ENCODE peak calls at places on chromosomes 5 and 9, in four cellular contexts. A, B, Y and Z are unnamed samples.

GRCh38 chr9:95696701-95697100 is 178.8 kb upstream of the ERCC6L2 start:
- DNase-seq in A (peak), B (no peak), Y (no peak), Z (no peak)

GRCh38 chr9:110125207-110125751 is 82.7 kb downstream of the C9orf152 start:
- DNase-seq in B (peak), A (peak), Y (no peak), Z (no peak)

GRCh38 chr9:7259544-7260241 is 501.9 kb downstream of the KDM4C start:
- DNase-seq in A (no peak), B (no peak), Y (no peak), Z (no peak)

GRCh38 chr5:78801413-78801812 is 152.8 kb upstream of the LHFPL2 start:
- DNase-seq in Y (no peak), A (no peak), B (no peak), Z (no peak)

GRCh38 chr9:86975571-86975970 is 28.3 kb upstream of the GAS1 start:
- DNase-seq in A (no peak), Y (no peak), B (no peak), Z (no peak)

GRCh38 chr5:96036301-96036700 is 74.7 kb upstream of the ELL2 start:
- DNase-seq in Y (no peak), B (no peak), A (no peak), Z (no peak)

GRCh38 chr5:34452170-34452828 is 203.8 kb upstream of the RAI14 start:
- DNase-seq in A (no peak), B (no peak), Y (no peak), Z (no peak)

GRCh38 chr9:76007935-76008334 is 117.5 kb downstream of the PCSK5 start:
- DNase-seq in A (no peak), Y (no peak), B (no peak), Z (no peak)

GRCh38 chr5:177539411-177539810 is 15.0 kb downstream of the FAM193B start:
- DNase-seq in Y (no peak), A (no peak), B (no peak), Z (no peak)

GRCh38 chr5:175872287-175873089 is 1.1 kb downstream of the CPLX2 start:
- DNase-seq in B (peak), A (peak), Y (no peak), Z (no peak)

GRCh38 chr5:56527174-56527573 is 288.2 kb upstream of the MAP3K1 start:
- DNase-seq in A (no peak), B (no peak), Y (no peak), Z (no peak)

GRCh38 chr9:93204470-93205043 is 20.6 kb downstream of the WNK2 start:
- DNase-seq in A (no peak), Y (no peak), B (no peak), Z (no peak)

GRCh38 chr9:74824654-74825053 is 63.1 kb downstream of the TRPM6 start:
- DNase-seq in B (no peak), A (no peak), Y (no peak), Z (no peak)

GRCh38 chr5:158060216-158060615 is 201.3 kb upstream of the CLINT1 start:
- DNase-seq in A (no peak), Y (no peak), B (no peak), Z (no peak)

GRCh38 chr5:172854451-172854871 is 20.4 kb downstream of the ERGIC1 start:
- DNase-seq in A (no peak), Y (no peak), B (no peak), Z (no peak)

GRCh38 chr5:172857982-172858381 is 23.9 kb downstream of the ERGIC1 start:
- DNase-seq in A (no peak), B (no peak), Y (no peak), Z (no peak)

GRCh38 chr5:172854958-172855357 is 20.9 kb downstream of the ERGIC1 start:
- DNase-seq in B (no peak), A (no peak), Y (no peak), Z (no peak)

GRCh38 chr5:172856336-172856735 is 22.3 kb downstream of the ERGIC1 start:
- DNase-seq in Y (no peak), A (no peak), B (no peak), Z (no peak)

GRCh38 chr5:172855597-172856292 is 21.7 kb downstream of the ERGIC1 start:
- DNase-seq in B (no peak), A (no peak), Y (no peak), Z (no peak)
- TF ChIP-seq POLR2A in B (no peak), A (no peak), Y (no peak), Z (no peak)

GRCh38 chr9:34650816-34651215 is 1.2 kb upstream of the IL11RA start:
- DNase-seq in A (no peak), B (no peak), Y (no peak), Z (no peak)

GRCh38 chr9:34653131-34653530 is 1.1 kb downstream of the IL11RA start:
- DNase-seq in Y (no peak), B (no peak), A (no peak), Z (no peak)

GRCh38 chr9:34652608-34653007 is 623 bp downstream of the IL11RA start:
- DNase-seq in A (no peak), B (no peak), Y (no peak), Z (no peak)

GRCh38 chr9:34651876-34652602 is at the start of gene IL11RA:
- DNase-seq in A (peak), Y (no peak), B (peak), Z (no peak)

DNA sequence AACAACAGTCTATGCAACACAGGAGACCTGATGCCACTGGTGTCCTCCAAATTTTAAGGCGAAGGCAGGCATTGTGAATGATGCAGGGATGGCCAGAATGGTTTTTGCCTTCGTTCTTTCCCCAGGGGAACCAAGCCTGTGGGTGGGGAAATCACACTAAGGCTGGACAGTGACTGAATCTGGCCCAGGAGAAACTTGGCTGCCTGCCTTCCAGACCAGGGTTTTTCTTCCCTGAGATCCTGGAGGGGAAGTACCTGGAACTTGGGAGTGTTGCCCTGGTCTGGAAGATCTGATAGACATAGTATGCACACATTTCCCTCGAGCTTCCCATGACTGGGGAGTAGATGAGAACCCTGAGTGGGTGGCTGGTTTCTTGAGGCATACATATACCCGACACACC is 699 bp upstream of the IL11RA start:
- DNase-seq in B (no peak), A (no peak), Y (no peak), Z (no peak)
- TF ChIP-seq TAF1 in B (no peak), A (no peak), Y (no peak), Z (no peak)

GRCh38 chr9:105307731-105308130 is 63.3 kb downstream of the SLC44A1 start:
- DNase-seq in B (no peak), A (no peak), Y (no peak), Z (no peak)

GRCh38 chr9:105311317-105311716 is 66.9 kb downstream of the SLC44A1 start:
- DNase-seq in B (no peak), Y (no peak), A (no peak), Z (no peak)

GRCh38 chr9:105309531-105309931 is 65.1 kb downstream of the SLC44A1 start:
- DNase-seq in A (no peak), B (no peak), Y (no peak), Z (no peak)

GRCh38 chr9:105306533-105307140 is 62.2 kb downstream of the SLC44A1 start:
- DNase-seq in A (no peak), B (no peak), Y (no peak), Z (no peak)

DNA sequence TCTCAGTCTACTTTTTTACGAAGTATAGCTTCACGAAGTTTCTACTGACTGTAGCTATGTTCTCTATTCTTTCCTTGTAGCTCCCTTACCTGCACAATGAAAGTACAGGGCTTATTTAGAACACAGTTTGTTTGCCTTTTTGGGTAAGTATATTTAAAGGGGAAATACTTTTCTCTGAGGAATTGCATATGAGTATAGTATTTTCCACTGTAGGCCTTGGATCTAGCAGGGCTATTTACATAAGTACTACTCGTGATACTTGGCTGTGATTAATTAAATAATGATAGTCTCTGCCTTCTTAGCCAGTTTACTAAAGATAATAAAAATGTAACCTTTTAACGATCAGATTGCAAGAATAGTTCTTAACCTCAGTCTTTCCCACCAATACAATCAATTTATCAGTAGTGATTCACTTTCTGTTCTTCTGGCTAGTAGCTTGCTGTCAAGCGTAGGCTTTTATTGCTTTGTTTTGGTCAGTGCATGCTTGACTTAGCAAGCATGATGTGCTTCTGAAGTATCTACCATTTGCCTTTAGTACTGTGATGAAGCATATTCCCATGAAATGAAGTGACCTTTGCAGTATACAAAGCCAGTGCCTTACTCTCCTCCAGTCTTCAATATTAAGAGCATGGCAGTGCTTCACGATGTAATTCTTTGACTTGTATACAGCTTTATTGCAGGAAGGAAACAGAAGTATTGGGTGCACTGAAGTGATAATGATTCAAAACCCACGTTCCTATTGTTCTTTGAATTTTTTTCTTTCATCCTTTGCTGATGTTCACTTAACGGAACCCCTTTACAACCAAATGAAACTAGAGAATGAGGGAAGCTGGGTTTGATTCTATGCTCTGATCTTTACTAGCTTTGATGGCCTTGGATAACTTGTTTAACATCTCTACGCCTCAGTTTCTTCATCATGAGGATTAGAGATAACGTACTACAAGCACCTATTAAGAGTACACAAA is 64.3 kb downstream of the SLC44A1 start:
- DNase-seq in Y (no peak), A (no peak), B (no peak), Z (no peak)
- TF ChIP-seq POLR2A in Y (no peak), A (no peak), B (no peak), Z (no peak)

GRCh38 chr5:43854697-43855292 is 251.8 kb downstream of the NNT start:
- DNase-seq in A (no peak), Y (no peak), B (no peak), Z (no peak)
- TF ChIP-seq TAF1 in A (no peak), Y (no peak), B (no peak), Z (no peak)

GRCh38 chr9:91160181-91160580 is 201.5 kb downstream of the AUH start:
- DNase-seq in Y (no peak), B (no peak), A (no peak), Z (no peak)

GRCh38 chr9:91158946-91159345 is 202.8 kb downstream of the AUH start:
- DNase-seq in B (no peak), A (no peak), Y (no peak), Z (no peak)

GRCh38 chr9:91157891-91158660 is 203.6 kb downstream of the AUH start:
- DNase-seq in A (no peak), Y (no peak), B (no peak), Z (no peak)

GRCh38 chr9:91160599-91161464 is 200.9 kb downstream of the AUH start:
- DNase-seq in A (no peak), Y (no peak), B (no peak), Z (no peak)

GRCh38 chr9:91159664-91160121 is 202.0 kb downstream of the AUH start:
- DNase-seq in Y (no peak), A (no peak), B (peak), Z (no peak)
- TF ChIP-seq POLR2A in Y (no peak), A (no peak), B (no peak), Z (no peak)

GRCh38 chr5:1104327-1105006 is 7.4 kb downstream of the SLC12A7 start:
- DNase-seq in Y (no peak), A (no peak), B (no peak), Z (no peak)
- TF ChIP-seq TAF1 in Y (no peak), A (no peak), B (no peak), Z (no peak)

GRCh38 chr9:136361047-136361756 is 2.3 kb downstream of the DNLZ start:
- DNase-seq in Y (no peak), B (no peak), A (no peak), Z (no peak)
- TF ChIP-seq POLR2A in Y (no peak), B (no peak), A (no peak), Z (no peak)

DNA sequence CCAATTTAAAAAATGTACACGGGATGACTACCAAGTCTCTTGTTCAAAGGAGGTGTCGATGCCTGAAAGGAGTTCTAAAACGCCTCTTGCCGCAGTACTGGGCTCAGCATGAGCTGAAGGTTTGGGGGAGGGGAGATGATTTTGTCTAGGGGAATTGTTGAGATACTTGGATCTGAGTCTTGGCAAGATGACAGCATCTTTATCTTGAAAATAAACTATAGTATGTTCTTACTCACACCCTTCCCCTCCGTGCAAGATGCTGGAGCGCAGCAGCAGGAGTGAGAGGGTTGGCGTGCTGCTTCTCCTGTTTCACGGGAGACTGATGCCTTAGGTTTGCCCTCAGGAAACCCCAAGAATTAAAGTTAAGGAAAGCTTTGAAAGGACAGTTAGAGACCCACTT is 47.3 kb downstream of the FAM78A start:
- DNase-seq in A (no peak), Y (no peak), B (no peak), Z (no peak)
- TF ChIP-seq TAF1 in A (no peak), Y (no peak), B (no peak), Z (no peak)

GRCh38 chr5:39249560-39250274 is 30.4 kb upstream of the FYB1 start:
- DNase-seq in Y (no peak), B (no peak), A (no peak), Z (no peak)
- TF ChIP-seq POLR2A in Y (no peak), B (no peak), A (no peak), Z (no peak)